ENCODE peak calls at places on chromosomes 13 and 19, in six cellular contexts. One of them, this sample, is unnamed.

GRCh38 chr13:78736142-78736541 is 77.2 kb upstream of the OBI1 start:
- DNase-seq in NB4: no peak
- DNase-seq in colonic mucosa: no peak
- DNase-seq in spleen: no peak
- DNase-seq in stomach: no peak
- DNase-seq in naive thymus-derived CD4-positive, alpha-beta T cell: no peak
- DNase-seq in this sample: peak

GRCh38 chr13:96252903-96253302 is 163.0 kb downstream of the HS6ST3 start:
- DNase-seq in NB4: no peak
- DNase-seq in colonic mucosa: no peak
- DNase-seq in spleen: no peak
- DNase-seq in stomach: no peak
- DNase-seq in naive thymus-derived CD4-positive, alpha-beta T cell: no peak
- DNase-seq in this sample: no peak

GRCh38 chr19:17720487-17720839 is 1.2 kb downstream of the MAP1S start:
- DNase-seq in NB4: peak
- DNase-seq in colonic mucosa: no peak
- DNase-seq in spleen: no peak
- DNase-seq in stomach: no peak
- DNase-seq in naive thymus-derived CD4-positive, alpha-beta T cell: no peak
- DNase-seq in this sample: no peak

GRCh38 chr13:59702269-59702668 is 461.5 kb downstream of the DIAPH3 start:
- DNase-seq in NB4: no peak
- DNase-seq in colonic mucosa: no peak
- DNase-seq in spleen: no peak
- DNase-seq in stomach: no peak
- DNase-seq in naive thymus-derived CD4-positive, alpha-beta T cell: no peak
- DNase-seq in this sample: no peak

GRCh38 chr19:34244611-34245299 is 9.6 kb upstream of the GARRE1 start:
- DNase-seq in NB4: peak
- DNase-seq in colonic mucosa: no peak
- DNase-seq in spleen: no peak
- DNase-seq in stomach: no peak
- DNase-seq in naive thymus-derived CD4-positive, alpha-beta T cell: no peak
- DNase-seq in this sample: no peak

GRCh38 chr13:110887242-110887954 is 27.5 kb downstream of the ANKRD10 start:
- DNase-seq in NB4: no peak
- DNase-seq in colonic mucosa: no peak
- DNase-seq in spleen: no peak
- DNase-seq in stomach: no peak
- DNase-seq in naive thymus-derived CD4-positive, alpha-beta T cell: no peak
- DNase-seq in this sample: peak

GRCh38 chr19:14400913-14401312 is 18.2 kb downstream of the DDX39A start:
- DNase-seq in NB4: no peak
- DNase-seq in colonic mucosa: no peak
- DNase-seq in spleen: no peak
- DNase-seq in stomach: no peak
- DNase-seq in naive thymus-derived CD4-positive, alpha-beta T cell: no peak
- DNase-seq in this sample: peak

GRCh38 chr13:77893066-77893465 is 25.6 kb downstream of the EDNRB start:
- DNase-seq in NB4: no peak
- DNase-seq in colonic mucosa: no peak
- DNase-seq in spleen: no peak
- DNase-seq in stomach: no peak
- DNase-seq in naive thymus-derived CD4-positive, alpha-beta T cell: no peak
- DNase-seq in this sample: no peak

GRCh38 chr19:49553451-49554271 is 25.9 kb downstream of the RCN3 start:
- DNase-seq in NB4: no peak
- DNase-seq in colonic mucosa: peak
- DNase-seq in spleen: no peak
- DNase-seq in stomach: peak
- DNase-seq in naive thymus-derived CD4-positive, alpha-beta T cell: no peak
- DNase-seq in this sample: peak

GRCh38 chr13:95411641-95412040 is 110.4 kb upstream of the ABCC4 start:
- DNase-seq in NB4: no peak
- DNase-seq in colonic mucosa: no peak
- DNase-seq in spleen: no peak
- DNase-seq in stomach: no peak
- DNase-seq in naive thymus-derived CD4-positive, alpha-beta T cell: no peak
- DNase-seq in this sample: peak

GRCh38 chr19:2661615-2662014 is 40.9 kb downstream of the GNG7 start:
- DNase-seq in NB4: peak
- DNase-seq in colonic mucosa: no peak
- DNase-seq in spleen: no peak
- DNase-seq in stomach: no peak
- DNase-seq in naive thymus-derived CD4-positive, alpha-beta T cell: no peak
- DNase-seq in this sample: no peak

GRCh38 chr19:23516266-23516665 is 121.0 kb upstream of the ZNF91 start:
- DNase-seq in NB4: no peak
- DNase-seq in colonic mucosa: no peak
- DNase-seq in spleen: no peak
- DNase-seq in stomach: no peak
- DNase-seq in naive thymus-derived CD4-positive, alpha-beta T cell: no peak
- DNase-seq in this sample: no peak

GRCh38 chr19:1278713-1279112 is 3.4 kb downstream of the FAM174C start:
- DNase-seq in NB4: no peak
- DNase-seq in colonic mucosa: no peak
- DNase-seq in spleen: peak
- DNase-seq in stomach: no peak
- DNase-seq in naive thymus-derived CD4-positive, alpha-beta T cell: no peak
- DNase-seq in this sample: no peak

GRCh38 chr19:32748497-32748896 is 28.9 kb downstream of the TDRD12 start:
- DNase-seq in NB4: peak
- DNase-seq in colonic mucosa: no peak
- DNase-seq in spleen: no peak
- DNase-seq in stomach: no peak
- DNase-seq in naive thymus-derived CD4-positive, alpha-beta T cell: peak
- DNase-seq in this sample: peak

GRCh38 chr13:29799041-29799440 is 51.4 kb downstream of the UBL3 start:
- DNase-seq in NB4: no peak
- DNase-seq in colonic mucosa: no peak
- DNase-seq in spleen: no peak
- DNase-seq in stomach: no peak
- DNase-seq in naive thymus-derived CD4-positive, alpha-beta T cell: no peak
- DNase-seq in this sample: no peak

GRCh38 chr13:44211753-44212152 is 161.9 kb upstream of the SERP2 start:
- DNase-seq in NB4: no peak
- DNase-seq in colonic mucosa: no peak
- DNase-seq in spleen: no peak
- DNase-seq in stomach: no peak
- DNase-seq in naive thymus-derived CD4-positive, alpha-beta T cell: no peak
- DNase-seq in this sample: no peak

GRCh38 chr19:7391218-7391670 is 42.5 kb downstream of the ARHGEF18 start:
- DNase-seq in NB4: no peak
- DNase-seq in colonic mucosa: peak
- DNase-seq in spleen: no peak
- DNase-seq in stomach: peak
- DNase-seq in naive thymus-derived CD4-positive, alpha-beta T cell: no peak
- DNase-seq in this sample: peak

GRCh38 chr13:113489549-113490495 is 689 bp downstream of the DCUN1D2 start:
- DNase-seq in NB4: peak
- DNase-seq in colonic mucosa: peak
- DNase-seq in spleen: no peak
- DNase-seq in stomach: peak
- DNase-seq in naive thymus-derived CD4-positive, alpha-beta T cell: peak
- DNase-seq in this sample: peak

GRCh38 chr13:98978280-98978679 is 416 bp upstream of the DOCK9 start:
- DNase-seq in NB4: no peak
- DNase-seq in colonic mucosa: no peak
- DNase-seq in spleen: no peak
- DNase-seq in stomach: no peak
- DNase-seq in naive thymus-derived CD4-positive, alpha-beta T cell: no peak
- DNase-seq in this sample: peak

GRCh38 chr13:27830010-27830409 is 37.7 kb downstream of the GSX1 start:
- DNase-seq in NB4: peak
- DNase-seq in colonic mucosa: peak
- DNase-seq in spleen: peak
- DNase-seq in stomach: peak
- DNase-seq in naive thymus-derived CD4-positive, alpha-beta T cell: peak
- DNase-seq in this sample: peak

GRCh38 chr19:47436712-47437401 is 17.5 kb upstream of the MEIS3 start:
- DNase-seq in NB4: peak
- DNase-seq in colonic mucosa: peak
- DNase-seq in spleen: peak
- DNase-seq in stomach: peak
- DNase-seq in naive thymus-derived CD4-positive, alpha-beta T cell: peak
- DNase-seq in this sample: peak

GRCh38 chr19:50269653-50270052 is 59.5 kb downstream of the KCNC3 start:
- DNase-seq in NB4: no peak
- DNase-seq in colonic mucosa: no peak
- DNase-seq in spleen: no peak
- DNase-seq in stomach: no peak
- DNase-seq in naive thymus-derived CD4-positive, alpha-beta T cell: no peak
- DNase-seq in this sample: no peak

GRCh38 chr13:57633141-57633949 is 1.8 kb downstream of the PCDH17 start:
- DNase-seq in NB4: no peak
- DNase-seq in colonic mucosa: no peak
- DNase-seq in spleen: peak
- DNase-seq in stomach: peak
- DNase-seq in naive thymus-derived CD4-positive, alpha-beta T cell: no peak
- DNase-seq in this sample: no peak

GRCh38 chr13:113597386-113598080 is 13.0 kb downstream of the TFDP1 start:
- DNase-seq in NB4: no peak
- DNase-seq in colonic mucosa: no peak
- DNase-seq in spleen: peak
- DNase-seq in stomach: no peak
- DNase-seq in naive thymus-derived CD4-positive, alpha-beta T cell: no peak
- DNase-seq in this sample: no peak

GRCh38 chr19:6354098-6354674 is 7.1 kb upstream of the CLPP start:
- DNase-seq in NB4: no peak
- DNase-seq in colonic mucosa: no peak
- DNase-seq in spleen: no peak
- DNase-seq in stomach: no peak
- DNase-seq in naive thymus-derived CD4-positive, alpha-beta T cell: no peak
- DNase-seq in this sample: peak

GRCh38 chr13:21055511-21056045 is 5.8 kb downstream of the LATS2 start:
- DNase-seq in NB4: no peak
- DNase-seq in colonic mucosa: no peak
- DNase-seq in spleen: no peak
- DNase-seq in stomach: no peak
- DNase-seq in naive thymus-derived CD4-positive, alpha-beta T cell: no peak
- DNase-seq in this sample: no peak
- H3K4me3 ChIP-seq in NB4: no peak
- H3K4me3 ChIP-seq in colonic mucosa: no peak
- H3K4me3 ChIP-seq in spleen: no peak
- H3K4me3 ChIP-seq in stomach: no peak
- H3K4me3 ChIP-seq in naive thymus-derived CD4-positive, alpha-beta T cell: no peak
- H3K4me3 ChIP-seq in this sample: no peak

GRCh38 chr19:12260236-12260635 is 34.4 kb downstream of the ZNF44 start:
- DNase-seq in NB4: no peak
- DNase-seq in colonic mucosa: no peak
- DNase-seq in spleen: no peak
- DNase-seq in stomach: no peak
- DNase-seq in naive thymus-derived CD4-positive, alpha-beta T cell: no peak
- DNase-seq in this sample: no peak
- H3K4me3 ChIP-seq in NB4: no peak
- H3K4me3 ChIP-seq in colonic mucosa: no peak
- H3K4me3 ChIP-seq in spleen: no peak
- H3K4me3 ChIP-seq in stomach: no peak
- H3K4me3 ChIP-seq in naive thymus-derived CD4-positive, alpha-beta T cell: no peak
- H3K4me3 ChIP-seq in this sample: no peak

GRCh38 chr13:22877421-22877820 is 303.4 kb upstream of the SGCG start:
- DNase-seq in NB4: no peak
- DNase-seq in colonic mucosa: no peak
- DNase-seq in spleen: no peak
- DNase-seq in stomach: no peak
- DNase-seq in naive thymus-derived CD4-positive, alpha-beta T cell: no peak
- DNase-seq in this sample: no peak

GRCh38 chr13:22883961-22884360 is 296.8 kb upstream of the SGCG start:
- DNase-seq in NB4: no peak
- DNase-seq in colonic mucosa: no peak
- DNase-seq in spleen: no peak
- DNase-seq in stomach: no peak
- DNase-seq in naive thymus-derived CD4-positive, alpha-beta T cell: no peak
- DNase-seq in this sample: no peak

GRCh38 chr13:22880756-22881701 is 299.8 kb upstream of the SGCG start:
- DNase-seq in NB4: no peak
- DNase-seq in colonic mucosa: no peak
- DNase-seq in spleen: no peak
- DNase-seq in stomach: no peak
- DNase-seq in naive thymus-derived CD4-positive, alpha-beta T cell: no peak
- DNase-seq in this sample: no peak

DNA sequence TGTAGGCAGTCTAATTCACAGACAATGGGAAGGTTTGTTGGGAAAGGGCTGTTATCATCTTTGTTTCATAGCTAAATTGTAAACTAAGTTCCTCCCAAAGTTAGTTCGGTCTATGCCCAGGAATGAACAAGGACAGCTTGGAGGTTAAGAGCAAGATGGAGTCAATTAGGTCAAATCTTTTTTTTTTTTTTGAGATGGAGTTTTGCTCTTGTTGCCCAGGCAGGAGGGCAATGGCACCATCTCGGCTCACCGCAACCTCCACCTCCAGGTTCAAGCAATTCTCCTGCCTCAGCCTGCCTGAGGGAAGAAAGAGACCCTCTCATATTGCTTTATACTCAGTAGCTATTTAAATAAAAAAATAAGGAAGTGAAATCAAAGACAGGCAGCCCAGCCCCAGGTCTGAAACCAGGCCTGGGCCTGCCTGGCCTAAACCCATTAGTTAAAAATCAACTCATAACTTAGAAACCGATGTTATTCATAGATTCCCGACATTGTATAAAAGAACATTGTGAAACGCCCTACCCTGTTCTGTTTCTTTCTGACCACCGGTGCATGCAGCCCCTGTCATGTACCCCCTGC is 297.4 kb upstream of the SGCG start:
- DNase-seq in NB4: no peak
- DNase-seq in colonic mucosa: no peak
- DNase-seq in spleen: no peak
- DNase-seq in stomach: no peak
- DNase-seq in naive thymus-derived CD4-positive, alpha-beta T cell: no peak
- DNase-seq in this sample: no peak
- H3K4me3 ChIP-seq in NB4: no peak
- H3K4me3 ChIP-seq in colonic mucosa: no peak
- H3K4me3 ChIP-seq in spleen: no peak
- H3K4me3 ChIP-seq in stomach: no peak
- H3K4me3 ChIP-seq in naive thymus-derived CD4-positive, alpha-beta T cell: no peak
- H3K4me3 ChIP-seq in this sample: no peak

GRCh38 chr13:50843256-50844043 is at the start of gene DLEU7:
- DNase-seq in NB4: no peak
- DNase-seq in colonic mucosa: no peak
- DNase-seq in spleen: no peak
- DNase-seq in stomach: no peak
- DNase-seq in naive thymus-derived CD4-positive, alpha-beta T cell: no peak
- DNase-seq in this sample: no peak

GRCh38 chr13:50844181-50844875 is 836 bp upstream of the DLEU7 start:
- DNase-seq in NB4: no peak
- DNase-seq in colonic mucosa: no peak
- DNase-seq in spleen: no peak
- DNase-seq in stomach: no peak
- DNase-seq in naive thymus-derived CD4-positive, alpha-beta T cell: no peak
- DNase-seq in this sample: no peak

GRCh38 chr13:50842246-50842645 is 1.2 kb downstream of the DLEU7 start:
- DNase-seq in NB4: no peak
- DNase-seq in colonic mucosa: no peak
- DNase-seq in spleen: no peak
- DNase-seq in stomach: no peak
- DNase-seq in naive thymus-derived CD4-positive, alpha-beta T cell: no peak
- DNase-seq in this sample: no peak

GRCh38 chr13:50845211-50845610 is 1.7 kb upstream of the DLEU7 start:
- DNase-seq in NB4: peak
- DNase-seq in colonic mucosa: no peak
- DNase-seq in spleen: no peak
- DNase-seq in stomach: no peak
- DNase-seq in naive thymus-derived CD4-positive, alpha-beta T cell: no peak
- DNase-seq in this sample: no peak

GRCh38 chr13:50842711-50843255 is 709 bp downstream of the DLEU7 start:
- DNase-seq in NB4: no peak
- DNase-seq in colonic mucosa: no peak
- DNase-seq in spleen: peak
- DNase-seq in stomach: no peak
- DNase-seq in naive thymus-derived CD4-positive, alpha-beta T cell: no peak
- DNase-seq in this sample: no peak
- H3K4me3 ChIP-seq in NB4: no peak
- H3K4me3 ChIP-seq in colonic mucosa: peak
- H3K4me3 ChIP-seq in spleen: no peak
- H3K4me3 ChIP-seq in stomach: no peak
- H3K4me3 ChIP-seq in naive thymus-derived CD4-positive, alpha-beta T cell: no peak
- H3K4me3 ChIP-seq in this sample: no peak